ENCODE peak calls at places on chromosome 3, in four cellular contexts. F, S, N and O are unnamed samples.

GRCh38 chr3:17140670-17141505 is 256.1 kb downstream of the PLCL2 start:
- DNase-seq in F (no peak), S (no peak), N (no peak), O (no peak)

GRCh38 chr3:33174095-33174494 is 44.5 kb downstream of the SUSD5 start:
- DNase-seq in F (no peak), S (no peak), N (no peak), O (no peak)

GRCh38 chr3:16134173-16134928 is 40.1 kb upstream of the GALNT15 start:
- DNase-seq in F (no peak), S (no peak), N (no peak), O (no peak)

GRCh38 chr3:46857485-46858341 is 5.5 kb downstream of the MYL3 start:
- DNase-seq in F (no peak), S (no peak), N (no peak), O (no peak)

GRCh38 chr3:197880361-197881339 is 69.3 kb upstream of the RPL35A start:
- DNase-seq in F (no peak), S (no peak), N (no peak), O (no peak)

GRCh38 chr3:61919371-61919770 is 358.0 kb downstream of the PTPRG start:
- DNase-seq in F (no peak), S (no peak), N (no peak), O (no peak)

GRCh38 chr3:57706462-57706861 is 13.6 kb upstream of the DENND6A start:
- DNase-seq in F (no peak), S (peak), N (peak), O (peak)

GRCh38 chr3:141455603-141456327 is 31.1 kb upstream of the RASA2 start:
- DNase-seq in F (peak), S (no peak), N (peak), O (no peak)